ENCODE peak calls at places on chromosomes 11 and 22, in eight cellular contexts. A, Q, Z, H, K, J, W and S are unnamed samples.

GRCh38 chr11:69305885-69306540 is 12.1 kb downstream of the MYEOV start:
- DNase-seq in Q (no peak), K (peak), A (no peak), H (no peak), J (no peak), Z (no peak), W (no peak), S (no peak)

GRCh38 chr11:69492201-69492991 is 10.9 kb downstream of the LINC01488 start:
- DNase-seq in Q (no peak), W (no peak), Z (no peak), J (peak), A (no peak), H (no peak), K (no peak), S (no peak)

GRCh38 chr22:38549106-38549884 is 20.7 kb downstream of the DMC1 start:
- DNase-seq in J (no peak), A (peak), W (no peak), Z (no peak), H (no peak), Q (no peak), K (no peak), S (no peak)

GRCh38 chr22:19035474-19036228 is 86.6 kb downstream of the DGCR2 start:
- DNase-seq in Z (no peak), K (no peak), A (no peak), W (no peak), H (no peak), Q (no peak), J (no peak), S (peak)

GRCh38 chr11:22341582-22341919 is 3.4 kb downstream of the SLC17A6 start:
- DNase-seq in W (no peak), A (no peak), Z (no peak), H (no peak), K (no peak), J (no peak), Q (no peak), S (no peak)

GRCh38 chr22:32830473-32830872 is 29.0 kb downstream of the TIMP3 start:
- DNase-seq in K (no peak), J (no peak), Q (no peak), A (no peak), H (no peak), Z (no peak), W (no peak), S (no peak)

GRCh38 chr11:77069336-77069968 is 2.7 kb downstream of the CAPN5 start:
- DNase-seq in A (no peak), J (no peak), Z (no peak), H (no peak), Q (no peak), K (no peak), W (no peak), S (no peak)

GRCh38 chr11:8317164-8317563 is 53.5 kb upstream of the LMO1 start:
- DNase-seq in K (no peak), Q (no peak), A (no peak), Z (no peak), W (no peak), H (no peak), J (no peak), S (peak)

GRCh38 chr22:36565152-36565507 is 36.2 kb upstream of the EIF3D start:
- DNase-seq in A (no peak), K (no peak), W (no peak), H (no peak), Z (no peak), J (no peak), Q (no peak), S (no peak)

GRCh38 chr22:22930571-22931556 is 43.2 kb downstream of the IGLL5 start:
- DNase-seq in W (no peak), J (no peak), Z (no peak), A (no peak), H (no peak), Q (no peak), K (no peak), S (no peak)

GRCh38 chr11:35144103-35144741 is 5.3 kb downstream of the CD44 start:
- DNase-seq in H (no peak), Z (peak), K (no peak), W (no peak), A (no peak), J (peak), Q (no peak), S (no peak)

GRCh38 chr11:83156150-83156995 is 558 bp upstream of the PCF11 start:
- DNase-seq in A (peak), Q (peak), H (peak), W (peak), Z (peak), K (peak), J (peak), S (peak)

GRCh38 chr11:68206211-68206610 is 6.9 kb downstream of the KMT5B start:
- DNase-seq in K (no peak), W (peak), A (peak), J (no peak), Q (peak), H (no peak), Z (no peak), S (peak)

GRCh38 chr11:48033918-48034341 is 53.6 kb downstream of the PTPRJ start:
- DNase-seq in H (no peak), A (no peak), Q (no peak), J (no peak), Z (no peak), W (no peak), K (no peak), S (no peak)

GRCh38 chr22:36901411-36902142 is 11.9 kb upstream of the CSF2RB start:
- DNase-seq in W (no peak), K (no peak), J (no peak), A (no peak), Z (peak), Q (no peak), H (no peak), S (no peak)

GRCh38 chr11:57663975-57664374 is 3.9 kb upstream of the ZDHHC5 start:
- DNase-seq in W (no peak), A (no peak), Q (no peak), H (no peak), J (no peak), K (no peak), Z (no peak), S (no peak)

GRCh38 chr11:4181780-4182721 is 87.5 kb downstream of the RRM1 start:
- DNase-seq in Q (peak), W (peak), A (peak), K (peak), H (peak), J (peak), Z (peak), S (peak)

GRCh38 chr11:110883266-110883665 is 171.0 kb upstream of the ARHGAP20 start:
- DNase-seq in W (peak), A (no peak), Z (no peak), Q (no peak), K (no peak), H (peak), J (no peak), S (no peak)